ENCODE peak calls at places on chromosomes 6 and 20, in seven cellular contexts. V is mucosa of gallbladder; G is NCI-H345; D is heart right ventricle; W is occipital lobe; O is iris pigment epithelial cell; U is CD8-positive, alpha-beta T cell. S is an unnamed sample.

GRCh38 chr20:50303573-50304500 is 113.2 kb downstream of the CEBPB start:
- DNase-seq in U (no peak), O (peak), W (no peak), G (peak), D (peak), V (peak), S (no peak)

GRCh38 chr6:108734336-108734922 is 113.8 kb upstream of the ARMC2 start:
- DNase-seq in W (no peak), O (no peak), G (no peak), D (no peak), V (no peak), U (no peak), S (no peak)

GRCh38 chr20:25571817-25572216 is 13.5 kb downstream of the NINL start:
- DNase-seq in D (no peak), V (no peak), U (no peak), G (peak), O (no peak), W (no peak), S (no peak)

GRCh38 chr6:149761438-149761837 is 11.9 kb downstream of the PCMT1 start:
- DNase-seq in O (peak), W (no peak), U (no peak), D (no peak), V (no peak), G (no peak), S (no peak)

GRCh38 chr6:151131346-151131745 is 108.4 kb upstream of the AKAP12 start:
- DNase-seq in V (no peak), D (no peak), W (no peak), G (no peak), O (no peak), U (no peak), S (no peak)

GRCh38 chr6:150076196-150076893 is 7.4 kb upstream of the ULBP3 start:
- DNase-seq in W (no peak), O (no peak), G (no peak), V (no peak), U (no peak), D (no peak), S (no peak)

GRCh38 chr20:22977047-22977785 is 57.9 kb upstream of the SSTR4 start:
- DNase-seq in V (no peak), G (no peak), U (no peak), W (no peak), D (peak), O (no peak), S (no peak)

GRCh38 chr20:18001131-18001921 is 32.5 kb downstream of the MGME1 start:
- DNase-seq in W (peak), G (no peak), U (no peak), V (peak), D (peak), O (peak), S (no peak)

GRCh38 chr20:7113577-7114466 is 346.3 kb downstream of the BMP2 start:
- DNase-seq in W (no peak), G (peak), U (no peak), V (peak), D (peak), O (peak), S (no peak)

GRCh38 chr6:161631676-161632194 is 357.9 kb upstream of the AGPAT4 start:
- DNase-seq in U (no peak), W (no peak), G (no peak), D (no peak), O (peak), V (no peak), S (no peak)

GRCh38 chr6:137623293-137623692 is 129.1 kb upstream of the OLIG3 start:
- DNase-seq in O (no peak), W (no peak), D (no peak), G (no peak), V (no peak), U (no peak), S (no peak)

GRCh38 chr6:113809818-113810217 is 47.3 kb upstream of the MARCKS start:
- DNase-seq in G (no peak), O (no peak), W (no peak), V (no peak), D (no peak), U (no peak), S (no peak)

GRCh38 chr6:77463881-77464867 is 883 bp upstream of the HTR1B start:
- DNase-seq in D (no peak), O (peak), U (no peak), V (no peak), W (no peak), G (no peak), S (no peak)

GRCh38 chr20:22511943-22512910 is 72.1 kb downstream of the FOXA2 start:
- DNase-seq in V (peak), W (no peak), G (peak), O (no peak), D (no peak), U (no peak), S (no peak)

GRCh38 chr6:37536462-37537225 is 37.0 kb upstream of the CCDC167 start:
- DNase-seq in D (no peak), V (no peak), O (no peak), G (peak), W (no peak), U (no peak), S (no peak)

GRCh38 chr20:4956200-4956810 is 45.0 kb downstream of the SLC23A2 start:
- DNase-seq in W (no peak), V (no peak), U (no peak), D (no peak), G (peak), O (peak), S (peak)

GRCh38 chr20:46211331-46211722 is 93.2 kb downstream of the CD40 start:
- DNase-seq in D (no peak), V (no peak), U (no peak), W (no peak), G (no peak), O (no peak), S (no peak)

GRCh38 chr6:94636780-94637385 is 940.5 kb upstream of the MANEA start:
- DNase-seq in G (no peak), W (no peak), O (peak), V (no peak), U (no peak), D (no peak), S (no peak)

GRCh38 chr6:15839969-15840541 is 177.2 kb upstream of the DTNBP1 start:
- DNase-seq in W (no peak), G (no peak), D (no peak), U (no peak), V (no peak), O (no peak), S (no peak)